ENCODE peak calls at places on chromosomes 5 and 9, in five cellular contexts. I is fibroblast of the aortic adventitia, Y is cardiac fibroblast, E is HFF-Myc, R is progenitor cell of endocrine pancreas. Z is an unnamed sample.

GRCh38 chr5:150621301-150621700 is 19.2 kb upstream of the SYNPO start:
- DNase-seq in R (no peak), Y (no peak), E (no peak), I (no peak), Z (peak)

GRCh38 chr5:116032094-116032517 is at the start of gene ARL14EPL:
- DNase-seq in I (peak), Y (peak), R (no peak), E (peak), Z (no peak)

GRCh38 chr5:136007271-136007670 is 21.5 kb upstream of the TGFBI start:
- DNase-seq in R (no peak), E (no peak), I (no peak), Y (peak), Z (no peak)

GRCh38 chr5:180640765-180641565 is 8.4 kb downstream of the FLT4 start:
- DNase-seq in R (no peak), I (no peak), E (no peak), Y (no peak), Z (no peak)

GRCh38 chr9:89243296-89244061 is 64.9 kb upstream of the SHC3 start:
- DNase-seq in Y (no peak), E (no peak), I (no peak), R (no peak), Z (no peak)

GRCh38 chr9:34317436-34317835 is 11.6 kb downstream of the KIF24 start:
- DNase-seq in R (no peak), I (no peak), E (no peak), Y (no peak), Z (no peak)

GRCh38 chr5:130104895-130105684 is 200.8 kb downstream of the CHSY3 start:
- DNase-seq in I (peak), E (no peak), Y (peak), R (no peak), Z (no peak)

GRCh38 chr5:120913396-120913795 is 449.3 kb downstream of the PRR16 start:
- DNase-seq in I (no peak), R (no peak), Y (no peak), E (no peak), Z (no peak)

GRCh38 chr9:130931508-130932150 is 7.4 kb downstream of the FIBCD1 start:
- DNase-seq in R (no peak), I (no peak), E (no peak), Y (no peak), Z (no peak)

GRCh38 chr5:90557871-90558270 is 726 bp upstream of the ADGRV1 start:
- DNase-seq in Y (no peak), R (no peak), I (no peak), E (no peak), Z (no peak)

GRCh38 chr9:78239506-78239905 is 3.6 kb downstream of the CEP78 start:
- DNase-seq in E (no peak), I (no peak), R (no peak), Y (no peak), Z (no peak)

GRCh38 chr9:80090317-80090716 is 518.6 kb downstream of the TLE4 start:
- DNase-seq in I (no peak), Y (no peak), R (no peak), E (no peak), Z (no peak)

GRCh38 chr5:164345173-164345572 is 839.8 kb downstream of the MAT2B start:
- DNase-seq in I (peak), E (no peak), R (no peak), Y (peak), Z (no peak)

GRCh38 chr9:92660266-92660665 is 9.7 kb downstream of the IPPK start:
- DNase-seq in E (no peak), I (no peak), R (no peak), Y (no peak), Z (no peak)

GRCh38 chr9:72041775-72042194 is 18.6 kb downstream of the C9orf57 start:
- DNase-seq in R (no peak), E (peak), I (peak), Y (peak), Z (no peak)

GRCh38 chr9:128051932-128052734 is 15.0 kb downstream of the NAIF1 start:
- DNase-seq in E (no peak), Y (no peak), I (no peak), R (no peak), Z (no peak)

GRCh38 chr9:127112683-127113539 is 9.5 kb downstream of the ANGPTL2 start:
- DNase-seq in E (no peak), Y (peak), R (no peak), I (peak), Z (no peak)

GRCh38 chr5:74394924-74395880 is 245.3 kb downstream of the ENC1 start:
- DNase-seq in Y (no peak), E (no peak), I (no peak), R (peak), Z (no peak)

GRCh38 chr5:169286572-169287325 is 14.2 kb downstream of the SLIT3 start:
- DNase-seq in I (peak), E (no peak), Y (no peak), R (no peak), Z (no peak)

GRCh38 chr9:132249123-132249522 is 87.3 kb downstream of the NTNG2 start:
- DNase-seq in Y (no peak), E (no peak), R (no peak), I (no peak), Z (no peak)

GRCh38 chr5:39986614-39987013 is 561.8 kb upstream of the DAB2 start:
- DNase-seq in E (no peak), Y (peak), I (peak), R (no peak), Z (no peak)
- TF ChIP-seq CTCF in E (no peak), Y (peak), I (peak), R (no peak), Z (no peak)

DNA sequence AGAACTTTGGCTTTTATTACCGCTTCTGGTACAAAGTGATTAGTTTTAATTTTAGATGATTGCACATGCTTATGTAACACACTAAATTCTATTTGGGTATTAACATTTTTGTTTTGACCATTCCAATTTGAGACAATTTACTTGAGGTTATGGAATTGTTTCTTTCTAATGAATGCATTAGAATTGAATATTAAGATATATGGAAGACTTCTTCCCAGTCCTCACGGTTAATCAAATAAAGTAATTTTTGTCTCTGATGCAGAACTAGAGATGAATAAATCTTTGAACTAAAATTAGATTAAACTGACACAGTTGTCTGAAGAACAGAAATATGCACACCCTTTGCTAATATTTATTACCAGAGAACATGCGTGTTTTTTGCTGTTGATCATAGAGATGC is 127.1 kb upstream of the FBXL17 start:
- DNase-seq in E (no peak), I (no peak), R (no peak), Y (no peak), Z (no peak)
- TF ChIP-seq CTCF in E (no peak), I (no peak), R (no peak), Y (no peak), Z (no peak)

GRCh38 chr5:88694087-88694703 is 188.8 kb downstream of the MEF2C start:
- DNase-seq in R (no peak), Y (no peak), I (no peak), E (no peak), Z (no peak)
- TF ChIP-seq CTCF in R (no peak), Y (no peak), I (no peak), E (no peak), Z (no peak)

DNA sequence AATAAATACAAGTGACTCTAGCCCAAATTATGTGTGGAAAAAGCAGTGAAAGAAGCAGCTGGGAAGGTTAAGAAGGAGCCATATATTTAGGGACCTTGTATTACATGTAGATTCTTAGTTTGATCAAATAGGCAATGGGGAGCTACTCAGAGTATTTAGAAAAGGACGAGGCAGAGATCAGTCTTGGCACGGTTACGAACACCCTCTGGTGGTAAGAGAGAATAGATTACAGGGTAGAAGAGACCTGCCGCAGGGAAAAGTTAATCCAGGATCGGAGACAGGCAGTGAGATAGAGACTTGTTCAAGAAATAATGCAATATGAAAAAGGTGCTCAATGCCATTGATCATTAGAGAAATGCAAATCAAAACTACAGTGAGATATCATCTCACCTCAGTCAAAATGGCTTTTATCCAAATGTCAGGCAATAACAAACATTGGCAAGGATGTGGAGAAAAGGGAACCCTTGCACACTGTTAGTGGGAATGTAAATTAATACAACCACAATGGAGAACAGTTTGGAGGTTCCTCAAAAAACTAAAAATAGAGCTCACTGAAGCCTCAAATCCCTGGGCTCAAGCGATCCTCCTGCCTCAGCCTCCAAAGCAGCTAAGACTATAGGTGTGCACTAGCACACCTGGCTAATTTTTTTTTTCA is 12.0 kb downstream of the INIP start:
- DNase-seq in R (no peak), Y (peak), E (peak), I (peak), Z (no peak)
- TF ChIP-seq CTCF in R (peak), Y (peak), E (peak), I (peak), Z (peak)

GRCh38 chr9:37178742-37179141 is 58.4 kb downstream of the ZCCHC7 start:
- DNase-seq in I (no peak), R (no peak), E (no peak), Y (no peak), Z (no peak)

GRCh38 chr9:37179576-37179975 is 59.2 kb downstream of the ZCCHC7 start:
- DNase-seq in E (no peak), I (no peak), Y (no peak), R (no peak), Z (no peak)

GRCh38 chr9:37182718-37183117 is 62.3 kb downstream of the ZCCHC7 start:
- DNase-seq in E (no peak), I (no peak), R (no peak), Y (no peak), Z (no peak)

GRCh38 chr9:37184905-37185867 is 64.8 kb downstream of the ZCCHC7 start:
- DNase-seq in I (no peak), Y (no peak), E (no peak), R (no peak), Z (no peak)

DNA sequence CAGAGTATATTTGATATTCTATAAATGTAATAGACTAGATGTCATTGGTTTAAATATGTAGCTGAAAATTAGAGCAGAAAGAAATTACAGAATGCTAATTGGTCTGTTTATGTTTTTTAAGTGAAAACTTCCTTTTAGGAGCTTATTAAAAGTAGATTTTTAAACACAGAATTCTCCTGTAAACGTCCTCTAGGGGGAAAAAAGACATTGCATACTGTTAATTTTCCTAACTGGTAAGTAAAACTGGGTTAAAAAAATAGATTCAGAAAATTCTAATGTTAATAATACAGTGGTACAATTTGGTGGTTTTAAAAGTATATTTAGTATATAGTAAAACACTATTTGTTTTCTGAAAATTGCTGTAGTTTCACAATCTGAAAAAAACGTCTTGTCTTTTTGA is 59.8 kb downstream of the ZCCHC7 start:
- DNase-seq in R (no peak), Y (no peak), I (no peak), E (no peak), Z (no peak)
- TF ChIP-seq CTCF in R (no peak), Y (no peak), I (no peak), E (no peak), Z (no peak)

GRCh38 chr5:137392261-137392660 is 106.9 kb downstream of the SPOCK1 start:
- DNase-seq in I (peak), Y (peak), R (no peak), E (no peak), Z (no peak)
- TF ChIP-seq CTCF in I (no peak), Y (no peak), R (no peak), E (no peak), Z (no peak)

GRCh38 chr5:132103969-132104391 is 30.4 kb downstream of the CSF2 start:
- DNase-seq in R (no peak), Y (peak), I (no peak), E (no peak), Z (no peak)

GRCh38 chr5:132102944-132103343 is 29.4 kb downstream of the CSF2 start:
- DNase-seq in E (no peak), I (no peak), Y (no peak), R (no peak), Z (no peak)

GRCh38 chr5:132102101-132102701 is 28.6 kb downstream of the CSF2 start:
- DNase-seq in I (no peak), Y (no peak), E (no peak), R (no peak), Z (no peak)

GRCh38 chr5:132104561-132104960 is 31.0 kb downstream of the CSF2 start:
- DNase-seq in R (no peak), E (no peak), I (peak), Y (peak), Z (no peak)

DNA sequence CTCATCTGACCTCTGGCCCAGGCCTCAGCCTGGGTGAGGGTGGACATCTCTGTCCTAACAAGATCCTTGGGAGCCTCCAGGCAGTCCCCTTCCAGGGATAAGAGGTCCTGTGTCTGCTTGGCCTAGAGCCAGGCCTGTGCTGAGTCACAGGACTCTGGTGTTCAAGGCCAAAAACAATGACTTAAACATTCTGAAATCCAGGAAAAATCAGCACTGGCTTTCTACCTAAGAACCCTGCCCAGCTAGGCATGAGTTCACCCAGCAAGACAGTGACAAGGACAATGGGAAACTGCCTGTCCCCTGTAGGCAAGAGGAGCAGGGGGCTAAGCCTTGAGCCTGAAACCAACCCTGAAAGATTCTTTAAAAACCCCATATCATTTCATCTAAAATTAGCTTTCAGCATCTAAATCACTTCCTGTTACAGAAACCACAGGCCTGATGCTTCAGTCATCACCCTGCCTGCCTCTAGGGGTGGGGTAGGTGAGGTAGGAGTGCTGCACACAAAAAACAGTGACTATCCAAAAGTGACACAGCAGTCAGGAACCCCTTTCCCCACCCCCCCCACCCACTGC is 29.9 kb downstream of the CSF2 start:
- DNase-seq in R (no peak), Y (peak), E (peak), I (peak), Z (no peak)
- TF ChIP-seq CTCF in R (no peak), Y (peak), E (no peak), I (peak), Z (no peak)

GRCh38 chr9:124480621-124480981 is 26.6 kb downstream of the NR5A1 start:
- DNase-seq in E (peak), I (peak), R (no peak), Y (peak), Z (no peak)
- TF ChIP-seq CTCF in E (peak), I (peak), R (peak), Y (peak), Z (peak)

GRCh38 chr5:66867622-66868322 is 271.6 kb downstream of the MAST4 start:
- DNase-seq in Y (no peak), R (no peak), I (no peak), E (no peak), Z (no peak)

GRCh38 chr5:66863343-66864170 is 267.4 kb downstream of the MAST4 start:
- DNase-seq in E (no peak), Y (no peak), R (no peak), I (no peak), Z (no peak)

GRCh38 chr5:66860199-66860975 is 264.2 kb downstream of the MAST4 start:
- DNase-seq in I (peak), R (no peak), Y (peak), E (no peak), Z (no peak)

GRCh38 chr5:66861402-66861801 is 265.2 kb downstream of the MAST4 start:
- DNase-seq in E (no peak), I (no peak), Y (no peak), R (no peak), Z (no peak)

DNA sequence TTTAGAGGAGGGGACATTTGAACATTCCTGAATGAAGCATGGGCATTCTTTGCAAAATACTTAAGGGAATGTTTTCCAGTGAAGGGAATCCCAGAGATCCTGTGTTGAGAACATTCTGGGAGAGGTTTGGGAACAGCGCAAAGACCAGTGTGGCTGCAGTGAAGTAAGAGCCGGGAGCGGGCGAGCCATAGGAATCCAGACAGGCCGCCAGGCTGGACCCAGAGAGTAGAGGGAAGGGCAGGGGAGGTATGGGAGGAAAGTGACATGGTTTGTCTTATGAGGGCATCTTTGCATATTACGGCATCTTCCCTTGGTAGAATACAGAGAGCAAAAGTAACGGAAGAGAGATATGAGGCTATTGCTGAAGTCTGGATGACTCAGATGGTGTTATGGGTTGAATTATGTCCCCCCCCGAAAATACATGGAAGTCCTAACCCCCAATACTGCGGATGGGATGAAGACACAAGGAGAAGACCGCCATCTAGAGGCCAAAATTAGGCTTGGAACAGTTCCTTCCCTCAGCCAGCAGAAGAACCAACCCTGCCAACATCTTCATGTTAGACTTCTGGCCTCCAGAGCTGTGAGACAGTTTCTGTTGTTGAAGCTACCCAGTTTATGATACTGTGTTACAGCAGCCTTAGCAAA is 268.2 kb downstream of the MAST4 start:
- DNase-seq in Y (peak), R (no peak), E (peak), I (peak), Z (no peak)
- TF ChIP-seq CTCF in Y (peak), R (no peak), E (peak), I (peak), Z (peak)

GRCh38 chr9:115231116-115231515 is 113.2 kb upstream of the TNC start:
- DNase-seq in E (no peak), R (no peak), I (no peak), Y (no peak), Z (no peak)

GRCh38 chr9:115225459-115226116 is 107.6 kb upstream of the TNC start:
- DNase-seq in R (no peak), E (no peak), I (no peak), Y (no peak), Z (no peak)

GRCh38 chr9:115220339-115221009 is 102.5 kb upstream of the TNC start:
- DNase-seq in E (no peak), Y (no peak), I (peak), R (no peak), Z (no peak)

GRCh38 chr9:115229496-115229895 is 111.5 kb upstream of the TNC start:
- DNase-seq in R (no peak), Y (peak), E (no peak), I (no peak), Z (no peak)

GRCh38 chr9:115226152-115226551 is 108.2 kb upstream of the TNC start:
- DNase-seq in E (no peak), I (no peak), R (no peak), Y (no peak), Z (no peak)
- TF ChIP-seq CTCF in E (no peak), I (no peak), R (peak), Y (no peak), Z (peak)